ENCODE peak calls at places on chromosomes 5 and 9, in nine cellular contexts. One of them, this sample, is unnamed. For H3K4me1, the result is how much of the 10 kb centered on the place peaks cover.

GRCh38 chr9:124188331-124189110 is 69.2 kb upstream of the NEK6 start:
- DNase-seq in adipocyte: no peak
- DNase-seq in cardiac muscle cell: no peak
- DNase-seq in A549: no peak
- DNase-seq in prostate gland: no peak
- DNase-seq in psoas muscle: no peak
- DNase-seq in PC-3: no peak
- DNase-seq in breast epithelium: no peak
- DNase-seq in NT2/D1: no peak
- DNase-seq in this sample: no peak

GRCh38 chr9:137149367-137149766 is 10.4 kb downstream of the GRIN1 start:
- DNase-seq in adipocyte: no peak
- DNase-seq in cardiac muscle cell: no peak
- DNase-seq in A549: no peak
- DNase-seq in prostate gland: no peak
- DNase-seq in psoas muscle: no peak
- DNase-seq in PC-3: no peak
- DNase-seq in breast epithelium: no peak
- DNase-seq in NT2/D1: no peak
- DNase-seq in this sample: peak

GRCh38 chr9:105439428-105439827 is 8.4 kb upstream of the FSD1L start:
- DNase-seq in adipocyte: no peak
- DNase-seq in cardiac muscle cell: peak
- DNase-seq in A549: no peak
- DNase-seq in prostate gland: no peak
- DNase-seq in psoas muscle: no peak
- DNase-seq in PC-3: no peak
- DNase-seq in breast epithelium: no peak
- DNase-seq in NT2/D1: no peak
- DNase-seq in this sample: no peak

GRCh38 chr5:6611561-6612256 is 21.1 kb downstream of the NSUN2 start:
- DNase-seq in adipocyte: no peak
- DNase-seq in cardiac muscle cell: no peak
- DNase-seq in A549: no peak
- DNase-seq in prostate gland: no peak
- DNase-seq in psoas muscle: no peak
- DNase-seq in PC-3: no peak
- DNase-seq in breast epithelium: no peak
- DNase-seq in NT2/D1: no peak
- DNase-seq in this sample: no peak

GRCh38 chr5:157918811-157919742 is 60.1 kb upstream of the CLINT1 start:
- DNase-seq in adipocyte: peak
- DNase-seq in cardiac muscle cell: no peak
- DNase-seq in A549: peak
- DNase-seq in prostate gland: no peak
- DNase-seq in psoas muscle: no peak
- DNase-seq in PC-3: no peak
- DNase-seq in breast epithelium: no peak
- DNase-seq in NT2/D1: no peak
- DNase-seq in this sample: no peak

GRCh38 chr5:10756539-10756938 is 4.5 kb downstream of the DAP start:
- DNase-seq in adipocyte: peak
- DNase-seq in cardiac muscle cell: peak
- DNase-seq in A549: no peak
- DNase-seq in prostate gland: no peak
- DNase-seq in psoas muscle: no peak
- DNase-seq in PC-3: peak
- DNase-seq in breast epithelium: no peak
- DNase-seq in NT2/D1: no peak
- DNase-seq in this sample: no peak

GRCh38 chr9:9387511-9388115 is 1225.2 kb downstream of the PTPRD start:
- DNase-seq in adipocyte: no peak
- DNase-seq in cardiac muscle cell: no peak
- DNase-seq in A549: no peak
- DNase-seq in prostate gland: no peak
- DNase-seq in psoas muscle: no peak
- DNase-seq in PC-3: no peak
- DNase-seq in breast epithelium: no peak
- DNase-seq in NT2/D1: no peak
- DNase-seq in this sample: no peak

GRCh38 chr9:74526215-74526614 is 29.1 kb downstream of the RORB start:
- DNase-seq in adipocyte: no peak
- DNase-seq in cardiac muscle cell: no peak
- DNase-seq in A549: no peak
- DNase-seq in prostate gland: no peak
- DNase-seq in psoas muscle: no peak
- DNase-seq in PC-3: no peak
- DNase-seq in breast epithelium: no peak
- DNase-seq in NT2/D1: no peak
- DNase-seq in this sample: no peak

GRCh38 chr9:114287001-114287762 is 35.7 kb upstream of the ORM1 start:
- DNase-seq in adipocyte: no peak
- DNase-seq in cardiac muscle cell: no peak
- DNase-seq in A549: no peak
- DNase-seq in prostate gland: no peak
- DNase-seq in psoas muscle: peak
- DNase-seq in PC-3: no peak
- DNase-seq in breast epithelium: no peak
- DNase-seq in NT2/D1: no peak
- DNase-seq in this sample: peak

GRCh38 chr5:56328753-56329560 is 95.8 kb upstream of the ANKRD55 start:
- DNase-seq in adipocyte: peak
- DNase-seq in cardiac muscle cell: peak
- DNase-seq in A549: peak
- DNase-seq in prostate gland: no peak
- DNase-seq in psoas muscle: no peak
- DNase-seq in PC-3: peak
- DNase-seq in breast epithelium: no peak
- DNase-seq in NT2/D1: peak
- DNase-seq in this sample: no peak

GRCh38 chr5:10586008-10586407 is 22.1 kb downstream of the ANKRD33B start:
- DNase-seq in adipocyte: no peak
- DNase-seq in cardiac muscle cell: no peak
- DNase-seq in A549: no peak
- DNase-seq in prostate gland: no peak
- DNase-seq in psoas muscle: no peak
- DNase-seq in PC-3: no peak
- DNase-seq in breast epithelium: no peak
- DNase-seq in NT2/D1: no peak
- DNase-seq in this sample: no peak

GRCh38 chr5:132490484-132491367 is at the start of gene IRF1:
- DNase-seq in adipocyte: peak
- DNase-seq in cardiac muscle cell: peak
- DNase-seq in A549: peak
- DNase-seq in prostate gland: peak
- DNase-seq in psoas muscle: peak
- DNase-seq in PC-3: peak
- DNase-seq in breast epithelium: peak
- DNase-seq in NT2/D1: peak
- DNase-seq in this sample: peak

GRCh38 chr9:131255731-131256197 is 20.5 kb downstream of the FAM78A start:
- DNase-seq in adipocyte: no peak
- DNase-seq in cardiac muscle cell: no peak
- DNase-seq in A549: no peak
- DNase-seq in prostate gland: no peak
- DNase-seq in psoas muscle: no peak
- DNase-seq in PC-3: no peak
- DNase-seq in breast epithelium: no peak
- DNase-seq in NT2/D1: no peak
- DNase-seq in this sample: no peak

GRCh38 chr9:5140151-5140550 is 45.3 kb downstream of the INSL6 start:
- DNase-seq in adipocyte: no peak
- DNase-seq in cardiac muscle cell: no peak
- DNase-seq in A549: no peak
- DNase-seq in prostate gland: no peak
- DNase-seq in psoas muscle: no peak
- DNase-seq in PC-3: no peak
- DNase-seq in breast epithelium: no peak
- DNase-seq in NT2/D1: no peak
- DNase-seq in this sample: no peak

GRCh38 chr9:129888085-129888808 is 53.0 kb downstream of the USP20 start:
- DNase-seq in adipocyte: no peak
- DNase-seq in cardiac muscle cell: no peak
- DNase-seq in A549: no peak
- DNase-seq in prostate gland: no peak
- DNase-seq in psoas muscle: no peak
- DNase-seq in PC-3: no peak
- DNase-seq in breast epithelium: peak
- DNase-seq in NT2/D1: no peak
- DNase-seq in this sample: no peak

GRCh38 chr5:113025596-113025995 is 49.0 kb downstream of the DCP2 start:
- DNase-seq in adipocyte: no peak
- DNase-seq in cardiac muscle cell: no peak
- DNase-seq in A549: no peak
- DNase-seq in prostate gland: no peak
- DNase-seq in psoas muscle: no peak
- DNase-seq in PC-3: no peak
- DNase-seq in breast epithelium: no peak
- DNase-seq in NT2/D1: no peak
- DNase-seq in this sample: no peak

GRCh38 chr9:38047301-38048251 is 21.5 kb downstream of the SHB start:
- DNase-seq in adipocyte: peak
- DNase-seq in cardiac muscle cell: peak
- DNase-seq in A549: peak
- DNase-seq in prostate gland: peak
- DNase-seq in psoas muscle: peak
- DNase-seq in PC-3: peak
- DNase-seq in breast epithelium: peak
- DNase-seq in NT2/D1: peak
- DNase-seq in this sample: no peak
- H3K4me1 ChIP-seq in adipocyte: under half
- H3K4me1 ChIP-seq in cardiac muscle cell: under half
- H3K4me1 ChIP-seq in A549: half or more
- H3K4me1 ChIP-seq in prostate gland: under half
- H3K4me1 ChIP-seq in psoas muscle: under half
- H3K4me1 ChIP-seq in PC-3: half or more
- H3K4me1 ChIP-seq in breast epithelium: under half
- H3K4me1 ChIP-seq in NT2/D1: under half
- H3K4me1 ChIP-seq in this sample: under half

DNA sequence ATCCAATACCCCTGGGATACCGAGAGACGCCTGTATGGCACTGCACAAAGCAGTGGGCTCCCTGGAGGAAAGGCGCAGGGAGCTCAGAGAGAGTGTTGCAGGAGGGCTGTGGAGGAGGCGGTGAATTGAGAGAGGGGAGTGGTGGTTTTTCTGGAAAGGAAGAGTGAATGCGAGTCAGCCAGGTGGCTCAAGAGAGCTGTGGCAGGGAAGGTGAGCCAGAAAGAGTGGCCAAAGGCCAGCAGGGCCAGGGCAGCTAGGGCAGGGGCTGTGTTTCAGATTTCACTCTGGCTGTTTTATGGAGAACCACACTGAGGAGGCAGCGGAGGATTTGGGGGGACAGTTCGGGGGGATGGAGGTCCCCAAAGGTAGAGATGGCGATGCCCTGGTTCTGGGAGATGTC is 13.0 kb upstream of the DAB2IP start:
- DNase-seq in adipocyte: no peak
- DNase-seq in cardiac muscle cell: no peak
- DNase-seq in A549: no peak
- DNase-seq in prostate gland: no peak
- DNase-seq in psoas muscle: no peak
- DNase-seq in PC-3: no peak
- DNase-seq in breast epithelium: no peak
- DNase-seq in NT2/D1: no peak
- DNase-seq in this sample: no peak
- H3K4me1 ChIP-seq in adipocyte: under half
- H3K4me1 ChIP-seq in cardiac muscle cell: under half
- H3K4me1 ChIP-seq in A549: under half
- H3K4me1 ChIP-seq in prostate gland: under half
- H3K4me1 ChIP-seq in psoas muscle: half or more
- H3K4me1 ChIP-seq in PC-3: under half
- H3K4me1 ChIP-seq in breast epithelium: under half
- H3K4me1 ChIP-seq in NT2/D1: half or more
- H3K4me1 ChIP-seq in this sample: under half

DNA sequence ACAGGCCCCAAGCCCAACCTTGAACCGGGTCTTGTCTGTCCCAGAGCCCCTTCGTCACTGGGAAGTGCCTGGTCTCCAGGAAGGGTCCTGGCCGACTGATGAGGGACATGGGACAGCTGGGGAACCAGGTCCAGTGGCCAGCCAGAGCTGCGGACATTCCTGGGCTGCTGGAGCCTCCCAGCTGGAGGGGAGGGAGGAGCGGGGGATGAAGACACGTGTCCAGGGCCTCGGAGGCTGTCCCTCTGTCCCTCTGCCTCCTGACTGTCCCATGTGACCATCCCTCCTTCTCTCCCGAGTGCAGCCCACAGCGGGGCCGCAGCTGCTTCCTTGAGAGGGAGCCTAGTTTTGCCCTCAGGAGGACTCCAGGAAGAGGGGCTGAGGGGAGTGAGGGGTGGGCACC is 41.7 kb upstream of the UBAC1 start:
- DNase-seq in adipocyte: no peak
- DNase-seq in cardiac muscle cell: no peak
- DNase-seq in A549: no peak
- DNase-seq in prostate gland: no peak
- DNase-seq in psoas muscle: no peak
- DNase-seq in PC-3: no peak
- DNase-seq in breast epithelium: no peak
- DNase-seq in NT2/D1: no peak
- DNase-seq in this sample: no peak
- H3K4me1 ChIP-seq in adipocyte: under half
- H3K4me1 ChIP-seq in cardiac muscle cell: under half
- H3K4me1 ChIP-seq in A549: under half
- H3K4me1 ChIP-seq in prostate gland: under half
- H3K4me1 ChIP-seq in psoas muscle: under half
- H3K4me1 ChIP-seq in PC-3: under half
- H3K4me1 ChIP-seq in breast epithelium: under half
- H3K4me1 ChIP-seq in NT2/D1: half or more
- H3K4me1 ChIP-seq in this sample: under half

GRCh38 chr9:38037981-38038306 is 31.1 kb downstream of the SHB start:
- DNase-seq in adipocyte: no peak
- DNase-seq in cardiac muscle cell: no peak
- DNase-seq in A549: no peak
- DNase-seq in prostate gland: no peak
- DNase-seq in psoas muscle: no peak
- DNase-seq in PC-3: no peak
- DNase-seq in breast epithelium: no peak
- DNase-seq in NT2/D1: no peak
- DNase-seq in this sample: no peak

GRCh38 chr9:38038307-38039089 is 30.5 kb downstream of the SHB start:
- DNase-seq in adipocyte: no peak
- DNase-seq in cardiac muscle cell: peak
- DNase-seq in A549: no peak
- DNase-seq in prostate gland: no peak
- DNase-seq in psoas muscle: no peak
- DNase-seq in PC-3: no peak
- DNase-seq in breast epithelium: no peak
- DNase-seq in NT2/D1: no peak
- DNase-seq in this sample: peak

GRCh38 chr9:38041564-38042267 is 27.3 kb downstream of the SHB start:
- DNase-seq in adipocyte: no peak
- DNase-seq in cardiac muscle cell: no peak
- DNase-seq in A549: no peak
- DNase-seq in prostate gland: no peak
- DNase-seq in psoas muscle: no peak
- DNase-seq in PC-3: no peak
- DNase-seq in breast epithelium: no peak
- DNase-seq in NT2/D1: no peak
- DNase-seq in this sample: no peak

GRCh38 chr9:38039907-38040682 is 28.9 kb downstream of the SHB start:
- DNase-seq in adipocyte: no peak
- DNase-seq in cardiac muscle cell: no peak
- DNase-seq in A549: no peak
- DNase-seq in prostate gland: no peak
- DNase-seq in psoas muscle: no peak
- DNase-seq in PC-3: no peak
- DNase-seq in breast epithelium: no peak
- DNase-seq in NT2/D1: no peak
- DNase-seq in this sample: no peak

GRCh38 chr9:38039090-38039906 is 29.7 kb downstream of the SHB start:
- DNase-seq in adipocyte: peak
- DNase-seq in cardiac muscle cell: peak
- DNase-seq in A549: peak
- DNase-seq in prostate gland: no peak
- DNase-seq in psoas muscle: no peak
- DNase-seq in PC-3: peak
- DNase-seq in breast epithelium: no peak
- DNase-seq in NT2/D1: no peak
- DNase-seq in this sample: no peak
- H3K4me1 ChIP-seq in adipocyte: under half
- H3K4me1 ChIP-seq in cardiac muscle cell: under half
- H3K4me1 ChIP-seq in A549: half or more
- H3K4me1 ChIP-seq in prostate gland: under half
- H3K4me1 ChIP-seq in psoas muscle: under half
- H3K4me1 ChIP-seq in PC-3: half or more
- H3K4me1 ChIP-seq in breast epithelium: under half
- H3K4me1 ChIP-seq in NT2/D1: under half
- H3K4me1 ChIP-seq in this sample: under half

This sample was measured in BE2C.